ENCODE peak calls at places on chromosomes 6 and 20, in five cellular contexts. T is tibial nerve, Y is GM06990, U is GM12865, I is AG04449. F is an unnamed sample.

GRCh38 chr6:56343295-56343694 is 95.9 kb upstream of the COL21A1 start:
- DNase-seq in Y (no peak), U (no peak), T (no peak), I (no peak), F (no peak)

GRCh38 chr6:144317736-144318135 is 32.6 kb downstream of the UTRN start:
- DNase-seq in I (no peak), U (no peak), T (no peak), Y (no peak), F (no peak)

GRCh38 chr20:19855426-19855825 is 97.4 kb downstream of the RIN2 start:
- DNase-seq in I (no peak), U (no peak), T (no peak), Y (no peak), F (no peak)

GRCh38 chr20:2149507-2149906 is 47.9 kb downstream of the STK35 start:
- DNase-seq in I (no peak), Y (no peak), T (no peak), U (no peak), F (no peak)

GRCh38 chr6:43250992-43251373 is 7.7 kb downstream of the TTBK1 start:
- DNase-seq in T (no peak), U (no peak), I (no peak), Y (no peak), F (no peak)

GRCh38 chr20:23049933-23050838 is 714 bp upstream of the THBD start:
- DNase-seq in I (no peak), T (peak), Y (peak), U (no peak), F (peak)

GRCh38 chr20:15759546-15760216 is 813.6 kb downstream of the KIF16B start:
- DNase-seq in T (no peak), I (no peak), U (no peak), Y (no peak), F (no peak)

GRCh38 chr6:128882560-128882959 is 378 bp upstream of the LAMA2 start:
- DNase-seq in T (no peak), U (no peak), Y (no peak), I (no peak), F (no peak)

GRCh38 chr20:34874094-34874654 is 1.5 kb upstream of the GGT7 start:
- DNase-seq in I (peak), T (peak), U (peak), Y (no peak), F (peak)

GRCh38 chr20:34876161-34877001 is at the start of gene ACSS2:
- DNase-seq in I (peak), T (peak), U (peak), Y (peak), F (peak)

GRCh38 chr20:34873583-34874093 is 982 bp upstream of the GGT7 start:
- DNase-seq in I (no peak), T (no peak), U (no peak), Y (no peak), F (no peak)

GRCh38 chr20:34877002-34877264 is 521 bp downstream of the ACSS2 start:
- DNase-seq in I (no peak), T (no peak), Y (no peak), U (no peak), F (no peak)

GRCh38 chr20:34875657-34876160 is 703 bp upstream of the ACSS2 start:
- DNase-seq in U (no peak), I (no peak), T (no peak), Y (no peak), F (no peak)
- TF ChIP-seq CTCF in U (no peak), I (no peak), T (peak), Y (peak), F (no peak)

GRCh38 chr6:34887753-34888440 is at the start of gene TAF11:
- DNase-seq in T (peak), I (peak), U (peak), Y (peak), F (peak)
- TF ChIP-seq CTCF in T (no peak), I (no peak), U (no peak), Y (no peak), F (no peak)

GRCh38 chr6:16973545-16974386 is 128.1 kb upstream of the STMND1 start:
- DNase-seq in I (no peak), Y (no peak), U (no peak), T (no peak), F (no peak)

GRCh38 chr6:16973071-16973470 is 128.8 kb upstream of the STMND1 start:
- DNase-seq in T (no peak), U (no peak), I (no peak), Y (no peak), F (no peak)

GRCh38 chr6:16974729-16975359 is 127.0 kb upstream of the STMND1 start:
- DNase-seq in I (no peak), Y (no peak), T (no peak), U (no peak), F (no peak)

GRCh38 chr6:16972535-16972934 is 129.3 kb upstream of the STMND1 start:
- DNase-seq in Y (no peak), T (no peak), I (no peak), U (peak), F (no peak)

DNA sequence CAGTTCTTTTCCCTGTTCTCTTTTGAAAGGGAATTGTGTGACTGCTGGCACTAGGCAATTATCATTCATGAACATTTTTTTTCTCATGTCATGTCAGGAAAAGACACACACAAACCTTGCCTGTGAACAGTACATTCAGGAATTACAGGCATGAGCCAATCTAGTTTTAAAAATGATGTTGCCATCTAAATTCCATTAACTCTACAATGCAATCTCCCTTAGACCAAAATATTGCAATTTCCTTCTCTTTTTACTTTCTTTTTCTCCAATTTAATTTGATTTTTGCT is 127.5 kb upstream of the STMND1 start:
- DNase-seq in U (no peak), Y (no peak), T (no peak), I (no peak), F (no peak)
- TF ChIP-seq CTCF in U (no peak), Y (no peak), T (no peak), I (no peak), F (no peak)

GRCh38 chr6:123777554-123777953 is 26.1 kb upstream of the NKAIN2 start:
- DNase-seq in Y (no peak), U (no peak), I (no peak), T (no peak), F (no peak)
- TF ChIP-seq CTCF in Y (no peak), U (no peak), I (no peak), T (no peak), F (no peak)

GRCh38 chr20:3173582-3174441 is 463 bp upstream of the LZTS3 start:
- DNase-seq in Y (peak), I (no peak), T (peak), U (peak), F (peak)
- TF ChIP-seq CTCF in Y (peak), I (peak), T (no peak), U (no peak), F (no peak)

F was measured in mesothelial cell of epicardium.